ENCODE peak calls at places on chromosomes 11 and 22, in four cellular contexts. D is kidney epithelial cell, K is progenitor cell of endocrine pancreas, J is heart left ventricle. V is an unnamed sample.

GRCh38 chr22:37300551-37301017 is 18.3 kb downstream of the CYTH4 start:
- DNase-seq in K (no peak), D (no peak), J (peak), V (no peak)

GRCh38 chr11:102886999-102887398 is 12.2 kb upstream of the MMP12 start:
- DNase-seq in J (no peak), K (no peak), D (no peak), V (no peak)

GRCh38 chr11:61256710-61257482 is 15.9 kb downstream of the PGA5 start:
- DNase-seq in K (no peak), D (no peak), J (no peak), V (no peak)

GRCh38 chr11:93024376-93024775 is 54.9 kb downstream of the MTNR1B start:
- DNase-seq in J (no peak), D (peak), K (no peak), V (no peak)

GRCh38 chr22:42984814-42985540 is 30.0 kb downstream of the PACSIN2 start:
- DNase-seq in D (no peak), J (no peak), K (no peak), V (no peak)

GRCh38 chr11:58067685-58068084 is 36.9 kb downstream of the OR6Q1 start:
- DNase-seq in K (no peak), J (no peak), D (no peak), V (no peak)

GRCh38 chr11:124080319-124081001 is 34.8 kb upstream of the VWA5A start:
- DNase-seq in D (peak), K (no peak), J (no peak), V (no peak)

GRCh38 chr11:10302294-10302743 is 2.6 kb upstream of the ADM start:
- DNase-seq in K (no peak), J (no peak), D (no peak), V (no peak)

GRCh38 chr11:80086496-80087055 is 645.7 kb upstream of the TENM4 start:
- DNase-seq in J (no peak), D (peak), K (no peak), V (no peak)

GRCh38 chr11:26649884-26650283 is 72.0 kb downstream of the SLC5A12 start:
- DNase-seq in K (peak), D (peak), J (no peak), V (peak)

GRCh38 chr22:24961217-24961844 is 8.8 kb downstream of the KIAA1671 start:
- DNase-seq in D (no peak), J (no peak), K (no peak), V (no peak)

GRCh38 chr22:46081831-46082210 is 68.5 kb upstream of the PPARA start:
- DNase-seq in D (no peak), K (no peak), J (peak), V (no peak)

GRCh38 chr11:85756401-85757200 is 54.3 kb downstream of the SYTL2 start:
- DNase-seq in K (no peak), J (no peak), D (no peak), V (no peak)

GRCh38 chr11:86013718-86014117 is 55.2 kb downstream of the PICALM start:
- DNase-seq in J (no peak), D (no peak), K (no peak), V (no peak)

GRCh38 chr22:44341431-44342346 is 28.9 kb upstream of the SHISAL1 start:
- DNase-seq in K (no peak), D (no peak), J (no peak), V (no peak)

GRCh38 chr11:46948378-46949131 is 12.0 kb downstream of the CSTPP1 start:
- DNase-seq in J (no peak), D (peak), K (no peak), V (no peak)

GRCh38 chr11:75186999-75187398 is 36.1 kb downstream of the SLCO2B1 start:
- DNase-seq in J (no peak), D (no peak), K (no peak), V (no peak)

GRCh38 chr11:75184051-75184450 is 33.1 kb downstream of the SLCO2B1 start:
- DNase-seq in K (no peak), D (no peak), J (no peak), V (no peak)

GRCh38 chr11:75184757-75185156 is 33.9 kb downstream of the SLCO2B1 start:
- DNase-seq in J (no peak), K (no peak), D (no peak), V (no peak)

GRCh38 chr11:75185866-75186265 is 35.0 kb downstream of the SLCO2B1 start:
- DNase-seq in D (no peak), K (no peak), J (no peak), V (no peak)

DNA sequence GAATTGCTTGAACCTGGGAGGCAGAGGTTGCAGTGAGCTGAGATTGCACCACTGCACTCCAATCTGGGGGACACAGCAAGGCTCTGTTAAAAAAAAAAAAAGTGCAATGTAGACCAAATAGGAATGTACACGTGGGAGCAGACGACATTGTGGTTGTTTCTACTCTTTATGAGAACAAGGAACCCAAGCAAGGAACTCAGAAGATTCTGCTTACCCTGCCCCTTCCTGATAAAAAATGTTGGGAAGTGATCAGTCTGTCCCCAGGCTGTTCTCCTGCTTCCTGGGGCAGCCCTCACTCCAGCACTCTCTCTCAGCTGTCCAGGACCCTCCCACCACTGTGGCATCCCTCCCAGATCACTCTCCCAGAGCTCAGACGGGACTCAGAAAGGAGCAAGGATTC is 31.7 kb downstream of the SLCO2B1 start:
- DNase-seq in D (no peak), K (no peak), J (no peak), V (no peak)
- TF ChIP-seq CTCF in D (no peak), K (no peak), J (no peak), V (no peak)

GRCh38 chr22:48968201-48968959 is 859.3 kb downstream of the BRD1 start:
- DNase-seq in K (peak), J (no peak), D (no peak), V (no peak)
- TF ChIP-seq CTCF in K (peak), J (no peak), D (peak), V (peak)

DNA sequence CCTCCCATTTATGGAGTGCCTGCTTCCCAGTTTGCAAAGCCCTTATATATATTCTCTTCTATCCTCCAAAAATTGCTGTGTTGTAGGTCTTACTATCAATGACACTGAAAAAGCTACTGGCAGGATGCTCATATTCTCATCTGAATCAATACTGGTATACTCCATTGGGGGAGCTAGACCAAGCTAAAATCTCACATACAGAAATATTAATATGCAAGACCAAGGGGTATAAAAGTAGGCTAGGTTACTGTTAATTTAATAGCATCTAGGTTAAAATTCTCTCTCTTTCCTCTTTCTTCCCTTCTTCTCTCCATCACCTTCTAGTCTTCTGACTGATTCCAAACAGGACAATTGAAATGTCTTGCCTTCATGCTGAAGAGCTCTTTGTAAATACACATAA is 17.1 kb upstream of the BDNF start:
- DNase-seq in K (no peak), D (no peak), J (no peak), V (no peak)
- TF ChIP-seq CTCF in K (peak), D (peak), J (no peak), V (no peak)

GRCh38 chr11:107752508-107752907 is 40.7 kb upstream of the SLN start:
- DNase-seq in J (no peak), K (no peak), D (no peak), V (no peak)

GRCh38 chr11:107756553-107756952 is 44.7 kb upstream of the SLN start:
- DNase-seq in D (no peak), J (no peak), K (no peak), V (no peak)

GRCh38 chr11:107752954-107753822 is 41.3 kb upstream of the SLN start:
- DNase-seq in D (no peak), K (no peak), J (no peak), V (no peak)

GRCh38 chr11:107757661-107758060 is 45.8 kb upstream of the SLN start:
- DNase-seq in D (no peak), K (no peak), J (no peak), V (no peak)
- TF ChIP-seq CTCF in D (no peak), K (no peak), J (no peak), V (no peak)

GRCh38 chr11:122360875-122361274 is 244.9 kb upstream of the BLID start:
- DNase-seq in K (no peak), D (no peak), J (no peak), V (no peak)
- TF ChIP-seq CTCF in K (no peak), D (no peak), J (peak), V (no peak)

DNA sequence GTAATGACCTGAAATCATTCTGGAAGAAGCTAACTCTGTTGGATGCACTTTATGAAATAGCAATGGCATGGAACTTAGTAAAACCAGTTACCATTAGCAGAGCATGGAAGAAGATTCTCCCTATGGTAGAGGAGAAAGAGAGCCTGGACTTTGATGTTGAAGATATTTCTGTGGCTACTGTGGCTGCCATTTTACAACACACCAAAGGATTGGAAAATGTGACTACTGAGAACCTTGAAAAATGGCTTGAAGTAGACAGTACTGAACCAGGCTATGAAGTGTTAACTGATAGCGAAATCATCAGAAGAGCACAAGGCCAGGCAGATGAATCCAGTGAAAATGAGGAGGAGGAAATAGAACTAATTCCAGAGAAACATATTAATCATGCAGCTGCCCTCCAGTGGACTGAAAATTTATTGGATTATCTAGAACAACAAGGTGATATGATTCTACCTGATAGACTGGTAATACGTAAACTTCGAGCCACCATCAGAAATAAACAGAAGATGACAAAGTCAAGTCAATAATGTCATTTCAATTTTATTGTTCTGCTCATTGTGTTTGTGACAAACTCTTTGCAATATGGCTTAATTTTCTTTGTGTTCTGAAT is 2.0 kb downstream of the JRKL start:
- DNase-seq in D (no peak), K (no peak), J (no peak), V (no peak)
- TF ChIP-seq CTCF in D (no peak), K (no peak), J (no peak), V (no peak)

DNA sequence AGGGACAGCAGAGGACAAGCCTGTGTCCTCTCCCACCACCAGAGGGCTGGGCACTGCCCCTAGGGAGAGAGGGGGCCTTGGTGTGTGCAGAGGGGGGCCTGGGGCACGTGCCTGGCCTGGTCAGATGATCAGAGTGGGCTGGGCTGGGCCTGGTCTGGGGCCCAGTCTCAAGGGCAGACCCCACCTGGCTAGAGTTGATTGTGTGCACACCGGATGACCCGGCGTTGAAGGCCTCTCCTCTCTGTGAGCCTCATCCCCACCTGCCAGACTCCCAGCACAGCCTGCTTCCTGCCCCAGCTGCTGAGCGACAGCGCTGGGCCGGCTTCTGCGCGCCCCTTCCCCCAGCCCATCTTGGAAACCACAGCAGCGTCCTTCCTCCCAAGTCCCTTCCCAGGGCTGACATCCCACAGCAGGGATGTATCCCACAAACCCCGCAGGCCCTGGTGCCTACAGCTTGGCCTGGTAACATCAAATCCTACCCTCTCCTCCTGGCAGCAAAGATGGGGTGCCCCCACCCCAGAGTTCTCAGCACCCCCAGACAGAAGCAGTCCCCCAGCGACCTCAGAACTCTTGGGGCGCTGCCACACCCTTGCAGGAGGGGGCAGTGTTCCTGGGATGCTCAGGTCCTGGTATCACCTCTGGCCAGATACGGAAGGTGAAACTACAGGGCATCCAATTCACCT is 11.1 kb upstream of the TSSC4 start:
- DNase-seq in K (no peak), D (no peak), J (no peak), V (no peak)
- TF ChIP-seq CTCF in K (no peak), D (peak), J (no peak), V (no peak)

GRCh38 chr11:88337342-88338222 is at the start of gene CTSC:
- DNase-seq in K (peak), D (peak), J (peak), V (peak)
- TF ChIP-seq CTCF in K (peak), D (no peak), J (no peak), V (no peak)

DNA sequence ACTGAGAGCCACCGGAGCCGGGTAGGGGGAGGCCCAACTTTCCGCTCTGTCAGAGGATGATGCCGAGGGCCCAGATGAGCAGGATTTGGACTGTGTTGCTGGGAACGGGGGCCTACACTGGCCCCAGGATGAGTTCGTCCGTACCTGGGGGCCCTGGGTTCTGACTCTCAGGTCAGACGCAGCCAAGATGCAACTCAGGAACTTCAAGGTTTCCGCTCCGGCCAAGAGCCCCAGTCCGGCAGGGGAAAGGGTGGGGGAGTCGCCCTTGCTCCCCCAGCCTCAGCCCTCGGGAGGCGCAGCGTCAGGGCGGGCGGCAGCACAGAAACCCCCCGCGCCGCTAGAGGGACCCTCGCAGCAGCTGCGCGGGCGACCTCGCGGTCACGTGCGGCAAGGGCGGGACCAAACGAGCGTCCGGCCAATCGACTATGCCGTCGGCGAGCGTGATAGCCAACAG is 241 bp upstream of the ARL2 start:
- DNase-seq in J (peak), D (no peak), K (no peak), V (peak)
- TF ChIP-seq CTCF in J (no peak), D (peak), K (no peak), V (peak)